ENCODE peak calls at places on chromosomes 6 and 20, in five cellular contexts. N is GM13976, W is type B pancreatic cell, K is body of pancreas, Z is fibroblast of mammary gland. I is an unnamed sample.

GRCh38 chr6:12601881-12602280 is 114.7 kb upstream of the PHACTR1 start:
- DNase-seq in Z (no peak), K (no peak), W (no peak), N (no peak), I (no peak)

GRCh38 chr6:13696226-13696625 is 15.4 kb downstream of the RANBP9 start:
- DNase-seq in W (no peak), K (no peak), Z (peak), N (no peak), I (no peak)

GRCh38 chr20:45419188-45420091 is 3.5 kb downstream of the PIGT start:
- DNase-seq in W (no peak), K (peak), Z (peak), N (peak), I (peak)

GRCh38 chr20:47535088-47535487 is 33.4 kb downstream of the NCOA3 start:
- DNase-seq in W (no peak), N (no peak), K (no peak), Z (no peak), I (no peak)

GRCh38 chr6:117605169-117605826 is 3.0 kb upstream of the GOPC start:
- DNase-seq in N (peak), Z (peak), W (no peak), K (peak), I (no peak)

GRCh38 chr20:58219342-58219700 is 9.1 kb downstream of the ANKRD60 start:
- DNase-seq in K (no peak), N (no peak), Z (peak), W (no peak), I (no peak)

GRCh38 chr6:15301179-15302006 is 55.5 kb downstream of the JARID2 start:
- DNase-seq in Z (no peak), N (peak), K (no peak), W (no peak), I (no peak)

GRCh38 chr6:88683734-88684133 is 279.7 kb downstream of the RNGTT start:
- DNase-seq in Z (peak), K (no peak), W (no peak), N (no peak), I (no peak)

GRCh38 chr6:45375449-45375848 is 2.3 kb downstream of the SUPT3H start:
- DNase-seq in W (no peak), N (no peak), Z (peak), K (no peak), I (no peak)

GRCh38 chr20:62117658-62118057 is 4.6 kb upstream of the LSM14B start:
- DNase-seq in N (no peak), K (peak), W (no peak), Z (no peak), I (no peak)

GRCh38 chr20:13638496-13639477 is at the start of gene TASP1:
- DNase-seq in Z (peak), N (peak), W (peak), K (peak), I (peak)
- TF ChIP-seq CTCF in Z (no peak), N (no peak), W (no peak), K (no peak), I (no peak)

GRCh38 chr20:51425347-51426106 is 117.0 kb downstream of the NFATC2 start:
- DNase-seq in W (no peak), Z (no peak), N (no peak), K (no peak), I (no peak)
- TF ChIP-seq CTCF in W (no peak), Z (no peak), N (no peak), K (no peak), I (no peak)

GRCh38 chr6:96015791-96016776 is at the start of gene FUT9:
- DNase-seq in N (no peak), Z (no peak), K (peak), W (peak), I (peak)
- TF ChIP-seq CTCF in N (no peak), Z (no peak), K (no peak), W (peak), I (no peak)

GRCh38 chr6:41021832-41022231 is 17.2 kb downstream of the UNC5CL start:
- DNase-seq in N (no peak), Z (peak), W (no peak), K (peak), I (no peak)
- TF ChIP-seq CTCF in N (no peak), Z (no peak), W (no peak), K (peak), I (peak)

GRCh38 chr6:150072201-150072600 is 3.3 kb upstream of the ULBP3 start:
- DNase-seq in K (peak), W (no peak), Z (peak), N (no peak), I (no peak)

GRCh38 chr6:150078788-150079187 is 9.9 kb upstream of the ULBP3 start:
- DNase-seq in K (no peak), N (no peak), Z (no peak), W (no peak), I (no peak)

GRCh38 chr6:150079604-150080003 is 10.7 kb upstream of the ULBP3 start:
- DNase-seq in K (no peak), W (no peak), Z (no peak), N (no peak), I (no peak)

GRCh38 chr6:150074651-150075416 is 5.9 kb upstream of the ULBP3 start:
- DNase-seq in Z (no peak), K (no peak), N (no peak), W (no peak), I (no peak)

GRCh38 chr6:150076196-150076893 is 7.4 kb upstream of the ULBP3 start:
- DNase-seq in Z (no peak), W (no peak), N (no peak), K (no peak), I (no peak)
- TF ChIP-seq CTCF in Z (peak), W (peak), N (no peak), K (no peak), I (peak)

GRCh38 chr20:49599746-49600113 is 31.8 kb upstream of the PTGIS start:
- DNase-seq in K (no peak), W (no peak), N (no peak), Z (no peak), I (no peak)

GRCh38 chr20:49601153-49601924 is 33.4 kb upstream of the PTGIS start:
- DNase-seq in W (no peak), K (no peak), N (no peak), Z (no peak), I (no peak)

GRCh38 chr20:49602370-49603208 is 34.7 kb upstream of the PTGIS start:
- DNase-seq in N (no peak), K (no peak), W (no peak), Z (no peak), I (no peak)

GRCh38 chr20:49607568-49607967 is 39.6 kb upstream of the PTGIS start:
- DNase-seq in Z (no peak), K (no peak), N (no peak), W (no peak), I (no peak)

DNA sequence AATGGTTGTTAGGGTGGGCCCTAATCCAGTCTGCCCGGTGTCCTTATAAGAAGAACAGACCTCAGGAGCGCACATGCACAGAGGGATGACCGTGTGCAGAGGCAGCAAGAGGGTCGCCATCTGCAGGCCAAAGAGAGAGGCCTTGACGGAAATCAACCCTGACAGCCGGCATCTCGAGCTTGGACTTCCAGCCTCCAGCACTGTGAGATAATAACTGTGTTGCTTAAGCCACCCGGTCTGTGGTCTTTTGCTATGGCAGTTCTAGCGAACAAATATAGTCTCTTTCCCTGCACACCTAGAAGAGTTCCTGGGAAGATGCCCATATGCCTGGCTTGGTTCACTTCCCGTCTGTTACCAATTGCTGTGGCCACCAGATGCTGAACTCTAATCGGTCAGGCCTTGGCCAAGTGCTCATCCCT is 35.3 kb upstream of the PTGIS start:
- DNase-seq in K (no peak), W (no peak), N (no peak), Z (peak), I (no peak)
- TF ChIP-seq CTCF in K (no peak), W (peak), N (no peak), Z (peak), I (peak)

I was measured in osteocyte.